ENCODE peak calls at places on chromosomes 12 and 14, in four cellular contexts. Q is H9; O is activated naive CD8-positive, alpha-beta T cell treated with anti-CD3 and anti-CD28 coated beads for 36 hours; X is heart left ventricle. C is an unnamed sample.

GRCh38 chr12:110039085-110039807 is 9.1 kb downstream of the C12orf76 start:
- DNase-seq in Q (peak), O (peak), X (no peak), C (no peak)

GRCh38 chr12:12992418-12993175 is 7.5 kb downstream of the HEBP1 start:
- DNase-seq in Q (no peak), O (no peak), X (peak), C (no peak)

GRCh38 chr14:105015905-105016304 is 5.0 kb downstream of the CDCA4 start:
- DNase-seq in Q (no peak), O (no peak), X (no peak), C (no peak)

GRCh38 chr12:54390668-54391551 is 6.4 kb upstream of the ZNF385A start:
- DNase-seq in Q (peak), O (peak), X (no peak), C (no peak)

GRCh38 chr12:24972078-24972477 is 23.2 kb upstream of the BCAT1 start:
- DNase-seq in Q (no peak), O (no peak), X (no peak), C (no peak)

GRCh38 chr12:49783917-49784676 is 42.7 kb downstream of the TMBIM6 start:
- DNase-seq in Q (no peak), O (no peak), X (no peak), C (no peak)

GRCh38 chr12:49108958-49109404 is 1.7 kb downstream of the LMBR1L start:
- DNase-seq in Q (no peak), O (no peak), X (peak), C (no peak)

GRCh38 chr12:42143401-42144173 is 1.1 kb downstream of the GXYLT1 start:
- DNase-seq in Q (no peak), O (no peak), X (no peak), C (no peak)

GRCh38 chr14:77988966-77989365 is 181.2 kb upstream of the NRXN3 start:
- DNase-seq in Q (no peak), O (no peak), X (peak), C (no peak)

GRCh38 chr12:116784238-116784612 is 46.1 kb downstream of the RNFT2 start:
- DNase-seq in Q (no peak), O (no peak), X (no peak), C (no peak)

C was measured in RWPE2.